ENCODE peak calls at places on chromosomes 2 and 18, in nine cellular contexts. S is LoVo; C is GM04504; J is T-helper 1 cell; G is SK-N-DZ; E is activated effector memory CD4-positive, alpha-beta T cell treated with anti-CD3 and anti-CD28 coated beads, Interleukin-2, amount 50 U/mL, for 16 hours; Z is stimulated activated CD8-positive, alpha-beta memory T cell treated with anti-CD3 and anti-CD28 coated beads, Interleukin-15, amount 100 ng/mL, for 24 hours; O is HFF-Myc; L is effector CD4-positive, alpha-beta T cell. Q is an unnamed sample.

GRCh38 chr2:159202568-159203071 is 83.9 kb downstream of the WDSUB1 start:
- DNase-seq in S (no peak), C (peak), J (no peak), G (no peak), E (no peak), Z (no peak), O (peak), L (no peak), Q (no peak)

GRCh38 chr18:58288922-58289797 is 245.1 kb downstream of the NEDD4L start:
- DNase-seq in S (no peak), C (no peak), J (no peak), G (no peak), E (no peak), Z (no peak), O (peak), L (no peak), Q (peak)

GRCh38 chr2:167787021-167787420 is 460.4 kb downstream of the STK39 start:
- DNase-seq in S (no peak), C (no peak), J (no peak), G (peak), E (no peak), Z (no peak), O (no peak), L (no peak), Q (no peak)

GRCh38 chr2:10234409-10235094 is 68.2 kb upstream of the HPCAL1 start:
- DNase-seq in S (no peak), C (no peak), J (no peak), G (no peak), E (no peak), Z (no peak), O (no peak), L (no peak), Q (no peak)

GRCh38 chr2:169362346-169363026 is at the start of gene LRP2:
- DNase-seq in S (no peak), C (no peak), J (no peak), G (peak), E (peak), Z (no peak), O (no peak), L (no peak), Q (no peak)

GRCh38 chr2:71747573-71747972 is 294.2 kb downstream of the DYSF start:
- DNase-seq in S (no peak), C (no peak), J (no peak), G (no peak), E (no peak), Z (no peak), O (no peak), L (no peak), Q (no peak)

GRCh38 chr2:109479804-109480203 is 134.0 kb downstream of the SEPTIN10 start:
- DNase-seq in S (no peak), C (no peak), J (no peak), G (no peak), E (no peak), Z (no peak), O (no peak), L (no peak), Q (no peak)

GRCh38 chr2:678964-679363 is 1.8 kb upstream of the TMEM18 start:
- DNase-seq in S (no peak), C (no peak), J (no peak), G (no peak), E (no peak), Z (no peak), O (no peak), L (no peak), Q (no peak)

GRCh38 chr2:233929352-233929843 is 12.2 kb downstream of the TRPM8 start:
- DNase-seq in S (no peak), C (no peak), J (no peak), G (no peak), E (no peak), Z (no peak), O (no peak), L (no peak), Q (no peak)